ENCODE peak calls at places on chromosome 1, in seven cellular contexts. One of them, this sample, is unnamed.

GRCh38 chr1:53046930-53047329 is 15.1 kb upstream of the PODN start:
- DNase-seq in breast epithelium: no peak
- DNase-seq in heart left ventricle: no peak
- DNase-seq in EH: peak
- DNase-seq in CD8-positive, alpha-beta T cell: no peak
- DNase-seq in left colon: no peak
- DNase-seq in EL: peak
- DNase-seq in this sample: peak

GRCh38 chr1:186595969-186596368 is 84.3 kb downstream of the PTGS2 start:
- DNase-seq in left colon: no peak
- DNase-seq in CD8-positive, alpha-beta T cell: no peak
- DNase-seq in heart left ventricle: no peak
- DNase-seq in breast epithelium: no peak
- DNase-seq in EH: no peak
- DNase-seq in EL: peak
- DNase-seq in this sample: no peak

GRCh38 chr1:64650411-64650810 is 94.5 kb upstream of the RAVER2 start:
- DNase-seq in heart left ventricle: no peak
- DNase-seq in EH: peak
- DNase-seq in CD8-positive, alpha-beta T cell: no peak
- DNase-seq in left colon: no peak
- DNase-seq in breast epithelium: no peak
- DNase-seq in EL: no peak
- DNase-seq in this sample: no peak

GRCh38 chr1:117061986-117062415 is 1.9 kb downstream of the TTF2 start:
- DNase-seq in heart left ventricle: no peak
- DNase-seq in EH: peak
- DNase-seq in left colon: no peak
- DNase-seq in EL: peak
- DNase-seq in breast epithelium: no peak
- DNase-seq in CD8-positive, alpha-beta T cell: no peak
- DNase-seq in this sample: no peak

GRCh38 chr1:18764362-18764761 is 95.1 kb downstream of the TAS1R2 start:
- DNase-seq in breast epithelium: no peak
- DNase-seq in heart left ventricle: no peak
- DNase-seq in left colon: no peak
- DNase-seq in CD8-positive, alpha-beta T cell: no peak
- DNase-seq in EH: no peak
- DNase-seq in EL: no peak
- DNase-seq in this sample: no peak

GRCh38 chr1:244371294-244372141 is 80.2 kb downstream of the ADSS2 start:
- DNase-seq in left colon: peak
- DNase-seq in breast epithelium: no peak
- DNase-seq in EH: no peak
- DNase-seq in heart left ventricle: no peak
- DNase-seq in CD8-positive, alpha-beta T cell: no peak
- DNase-seq in EL: no peak
- DNase-seq in this sample: no peak

GRCh38 chr1:63112155-63112914 is 210.0 kb upstream of the FOXD3 start:
- DNase-seq in EL: peak
- DNase-seq in left colon: no peak
- DNase-seq in CD8-positive, alpha-beta T cell: no peak
- DNase-seq in heart left ventricle: no peak
- DNase-seq in EH: peak
- DNase-seq in breast epithelium: no peak
- DNase-seq in this sample: no peak

GRCh38 chr1:47002211-47002610 is 21.3 kb upstream of the CYP4X1 start:
- DNase-seq in breast epithelium: no peak
- DNase-seq in heart left ventricle: no peak
- DNase-seq in EH: no peak
- DNase-seq in left colon: no peak
- DNase-seq in EL: no peak
- DNase-seq in CD8-positive, alpha-beta T cell: no peak
- DNase-seq in this sample: no peak

GRCh38 chr1:167157101-167157500 is 63.2 kb downstream of the STYXL2 start:
- DNase-seq in left colon: no peak
- DNase-seq in heart left ventricle: no peak
- DNase-seq in breast epithelium: no peak
- DNase-seq in EH: no peak
- DNase-seq in CD8-positive, alpha-beta T cell: no peak
- DNase-seq in EL: no peak
- DNase-seq in this sample: no peak